ENCODE peak calls at places on chromosomes 13 and 19, in five cellular contexts. One of them, this sample, is unnamed.
A peak's percentile ranks its signal among the peaks of the same experiment; 100 is the strongest.

GRCh38 chr13:97573011-97573410 is 139.0 kb downstream of the RAP2A start:
- DNase-seq in A549: no peak
- DNase-seq in K562: no peak
- DNase-seq in HepG2: no peak
- DNase-seq in GM12878: no peak
- DNase-seq in this sample: no peak

GRCh38 chr19:11152318-11153062 is 3.1 kb downstream of the SPC24 start:
- DNase-seq in A549: no peak
- DNase-seq in K562: no peak
- DNase-seq in HepG2: no peak
- DNase-seq in GM12878: no peak
- DNase-seq in this sample: no peak

GRCh38 chr19:33317522-33317921 is 15.2 kb upstream of the CEBPA start:
- DNase-seq in A549: no peak
- DNase-seq in K562: no peak
- DNase-seq in HepG2: no peak
- DNase-seq in GM12878: no peak
- DNase-seq in this sample: no peak

GRCh38 chr13:98240131-98240530 is 63.1 kb upstream of the RNF113B start:
- DNase-seq in A549: no peak
- DNase-seq in K562: no peak
- DNase-seq in HepG2: no peak
- DNase-seq in GM12878: no peak
- DNase-seq in this sample: no peak

GRCh38 chr13:30339721-30340366 is 32.5 kb upstream of the KATNAL1 start:
- DNase-seq in A549: no peak
- DNase-seq in K562: no peak
- DNase-seq in HepG2: no peak
- DNase-seq in GM12878: no peak
- DNase-seq in this sample: no peak

GRCh38 chr13:112684041-112684440 is 5.8 kb upstream of the ATP11A start:
- DNase-seq in A549: no peak
- DNase-seq in K562: no peak
- DNase-seq in HepG2: no peak
- DNase-seq in GM12878: no peak
- DNase-seq in this sample: peak; percentile 20

GRCh38 chr13:34748078-34748477 is 194.0 kb upstream of the NBEA start:
- DNase-seq in A549: no peak
- DNase-seq in K562: no peak
- DNase-seq in HepG2: no peak
- DNase-seq in GM12878: no peak
- DNase-seq in this sample: no peak

GRCh38 chr19:34960940-34961679 is 2.9 kb downstream of the ZNF792 start:
- DNase-seq in A549: no peak
- DNase-seq in K562: no peak
- DNase-seq in HepG2: no peak
- DNase-seq in GM12878: no peak
- DNase-seq in this sample: no peak

GRCh38 chr13:48731957-48732569 is 78.3 kb downstream of the CYSLTR2 start:
- DNase-seq in A549: peak; percentile 2
- DNase-seq in K562: peak; percentile 57
- DNase-seq in HepG2: peak; percentile 11
- DNase-seq in GM12878: no peak
- DNase-seq in this sample: peak; percentile 83

GRCh38 chr13:45500492-45501174 is 35.9 kb downstream of the COG3 start:
- DNase-seq in A549: no peak
- DNase-seq in K562: no peak
- DNase-seq in HepG2: peak; percentile 50
- DNase-seq in GM12878: no peak
- DNase-seq in this sample: no peak

GRCh38 chr19:8254286-8255001 is 45.3 kb downstream of the CERS4 start:
- DNase-seq in A549: no peak
- DNase-seq in K562: no peak
- DNase-seq in HepG2: no peak
- DNase-seq in GM12878: no peak
- DNase-seq in this sample: no peak

GRCh38 chr13:45121421-45121820 is 1.1 kb downstream of the GTF2F2 start:
- DNase-seq in A549: no peak
- DNase-seq in K562: no peak
- DNase-seq in HepG2: peak; percentile 16
- DNase-seq in GM12878: no peak
- DNase-seq in this sample: no peak

GRCh38 chr13:101272886-101273285 is 143.4 kb downstream of the NALCN start:
- DNase-seq in A549: no peak
- DNase-seq in K562: no peak
- DNase-seq in HepG2: no peak
- DNase-seq in GM12878: no peak
- DNase-seq in this sample: no peak
- TF ChIP-seq EP300 in A549: no peak
- TF ChIP-seq EP300 in K562: no peak
- TF ChIP-seq EP300 in HepG2: no peak
- TF ChIP-seq EP300 in GM12878: no peak
- TF ChIP-seq EP300 in this sample: no peak

GRCh38 chr19:48968813-48969218 is 3.7 kb downstream of the FTL start:
- DNase-seq in A549: no peak
- DNase-seq in K562: no peak
- DNase-seq in HepG2: no peak
- DNase-seq in GM12878: no peak
- DNase-seq in this sample: no peak
- TF ChIP-seq HDAC2 in A549: no peak
- TF ChIP-seq HDAC2 in K562: no peak
- TF ChIP-seq HDAC2 in HepG2: no peak
- TF ChIP-seq HDAC2 in GM12878: no peak
- TF ChIP-seq HDAC2 in this sample: no peak

GRCh38 chr19:56594783-56595547 is at the start of gene ZNF71:
- DNase-seq in A549: peak; percentile 94
- DNase-seq in K562: no peak
- DNase-seq in HepG2: peak; percentile 58
- DNase-seq in GM12878: peak; percentile 23
- DNase-seq in this sample: peak; percentile 71
- TF ChIP-seq EP300 in A549: no peak
- TF ChIP-seq EP300 in K562: no peak
- TF ChIP-seq EP300 in HepG2: no peak
- TF ChIP-seq EP300 in GM12878: no peak
- TF ChIP-seq EP300 in this sample: no peak

DNA sequence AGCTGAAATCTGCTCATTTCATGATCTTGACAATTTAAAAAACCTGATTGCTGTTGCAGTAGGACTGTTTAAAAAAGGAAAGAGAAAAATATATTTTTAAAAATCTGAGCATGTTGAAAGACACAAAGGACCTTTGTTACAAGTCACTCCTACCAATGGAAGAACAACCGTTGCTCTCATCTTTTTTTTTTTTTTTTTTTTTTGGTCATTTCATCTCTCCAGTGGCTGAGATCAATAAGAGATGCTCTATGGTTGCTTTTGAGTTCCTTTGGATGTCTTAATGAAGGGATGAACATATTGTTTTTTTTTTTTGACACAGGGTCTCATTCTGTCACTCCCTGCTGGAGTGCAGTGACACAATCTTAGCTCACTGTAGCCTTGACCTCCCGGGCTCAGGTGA is 29.2 kb downstream of the LRCH1 start:
- DNase-seq in A549: no peak
- DNase-seq in K562: no peak
- DNase-seq in HepG2: no peak
- DNase-seq in GM12878: no peak
- DNase-seq in this sample: no peak
- TF ChIP-seq HDAC2 in A549: no peak
- TF ChIP-seq HDAC2 in K562: no peak
- TF ChIP-seq HDAC2 in HepG2: no peak
- TF ChIP-seq HDAC2 in GM12878: no peak
- TF ChIP-seq HDAC2 in this sample: no peak

GRCh38 chr19:4449826-4450075 is 7.8 kb downstream of the UBXN6 start:
- DNase-seq in A549: no peak
- DNase-seq in K562: no peak
- DNase-seq in HepG2: no peak
- DNase-seq in GM12878: no peak
- DNase-seq in this sample: no peak

GRCh38 chr19:4447327-4448146 is 10.1 kb downstream of the UBXN6 start:
- DNase-seq in A549: no peak
- DNase-seq in K562: peak; percentile 14
- DNase-seq in HepG2: no peak
- DNase-seq in GM12878: no peak
- DNase-seq in this sample: no peak

GRCh38 chr19:4448147-4448985 is 9.2 kb downstream of the UBXN6 start:
- DNase-seq in A549: no peak
- DNase-seq in K562: peak; percentile 12
- DNase-seq in HepG2: no peak
- DNase-seq in GM12878: no peak
- DNase-seq in this sample: no peak

GRCh38 chr19:4446801-4447200 is 10.8 kb downstream of the UBXN6 start:
- DNase-seq in A549: no peak
- DNase-seq in K562: no peak
- DNase-seq in HepG2: no peak
- DNase-seq in GM12878: no peak
- DNase-seq in this sample: no peak

GRCh38 chr19:4449022-4449825 is 8.4 kb downstream of the UBXN6 start:
- DNase-seq in A549: no peak
- DNase-seq in K562: peak; percentile 9
- DNase-seq in HepG2: no peak
- DNase-seq in GM12878: no peak
- DNase-seq in this sample: no peak
- TF ChIP-seq EP300 in A549: no peak
- TF ChIP-seq EP300 in K562: no peak
- TF ChIP-seq EP300 in HepG2: no peak
- TF ChIP-seq EP300 in GM12878: no peak
- TF ChIP-seq EP300 in this sample: no peak

GRCh38 chr19:38478273-38478971 is 44.9 kb downstream of the RYR1 start:
- DNase-seq in A549: peak; percentile 90
- DNase-seq in K562: peak; percentile 52
- DNase-seq in HepG2: peak; percentile 36
- DNase-seq in GM12878: no peak
- DNase-seq in this sample: no peak
- TF ChIP-seq HDAC2 in A549: no peak
- TF ChIP-seq HDAC2 in K562: no peak
- TF ChIP-seq HDAC2 in HepG2: no peak
- TF ChIP-seq HDAC2 in GM12878: no peak
- TF ChIP-seq HDAC2 in this sample: no peak

This sample was measured in H1.